ENCODE peak calls at places on chromosomes 4 and X, in seven cellular contexts. F is stimulated activated CD4-positive, alpha-beta T cell treated with anti-CD3 and anti-CD28 coated beads, TNF-alpha, amount 100 ng/mL, for 24 hours; W is type B pancreatic cell; K is activated effector memory CD4-positive, alpha-beta T cell treated with Interleukin-2 at 50 U/mL for 16 hours; A is endodermal cell; D is HS-5; T is activated gamma-delta T cell treated with anti-CD3 and anti-CD28 coated beads, Interleukin-2, amount 50 U/mL, for 16 hours. M is an unnamed sample.

GRCh38 chr4:162274354-162274753 is 110.6 kb upstream of the FSTL5 start:
- DNase-seq in K (no peak), D (no peak), T (no peak), F (no peak), A (no peak), W (no peak), M (peak; percentile 28)

GRCh38 chrX:132413459-132413858 is 75.4 kb downstream of the MBNL3 start:
- DNase-seq in F (no peak), T (no peak), A (peak; percentile 82), W (no peak), D (no peak), K (no peak), M (no peak)

GRCh38 chrX:149950681-149951080 is 12.4 kb upstream of the EOLA2 start:
- DNase-seq in F (no peak), T (no peak), A (no peak), W (no peak), K (no peak), D (no peak), M (no peak)

GRCh38 chr4:107094332-107094731 is 58.2 kb upstream of the DKK2 start:
- DNase-seq in K (no peak), A (no peak), D (peak; percentile 14), F (no peak), W (no peak), T (no peak), M (no peak)

GRCh38 chr4:143382539-143382938 is 45.9 kb downstream of the GAB1 start:
- DNase-seq in K (no peak), A (no peak), F (no peak), W (no peak), T (no peak), D (no peak), M (no peak)

GRCh38 chr4:56148428-56148827 is 199.7 kb downstream of the CEP135 start:
- DNase-seq in A (no peak), T (no peak), D (no peak), K (no peak), W (no peak), F (no peak), M (no peak)

GRCh38 chrX:53239474-53239873 is 14.5 kb upstream of the KDM5C start:
- DNase-seq in T (peak; percentile 47), K (no peak), F (no peak), D (no peak), W (no peak), A (peak; percentile 81), M (no peak)

GRCh38 chr4:110268352-110268751 is 69.9 kb upstream of the ELOVL6 start:
- DNase-seq in D (no peak), T (no peak), K (no peak), W (no peak), F (no peak), A (no peak), M (no peak)

GRCh38 chr4:151563194-151563593 is 154.2 kb downstream of the FHIP1A start:
- DNase-seq in A (no peak), W (no peak), T (no peak), K (no peak), F (no peak), D (no peak), M (no peak)